ENCODE peak calls at places on chromosomes 16 and 17, in four cellular contexts. Y, K, P and N are unnamed samples.

GRCh38 chr16:21610766-21611165 is 11.4 kb downstream of the METTL9 start:
- DNase-seq in K (no peak), Y (no peak), P (no peak), N (no peak)

GRCh38 chr17:75109407-75110236 is at the start of gene ARMC7:
- DNase-seq in K (peak; percentile 96), Y (peak; percentile 74), P (peak; percentile 96), N (peak; percentile 96)

GRCh38 chr17:8125196-8125946 is 1.5 kb upstream of the HES7 start:
- DNase-seq in Y (peak; percentile 72), P (peak; percentile 76), K (peak; percentile 80), N (peak; percentile 84)

GRCh38 chr16:85428899-85429775 is 184.0 kb upstream of the GSE1 start:
- DNase-seq in P (no peak), K (no peak), Y (no peak), N (no peak)

GRCh38 chr17:32486701-32487459 is at the start of gene CDK5R1:
- DNase-seq in K (peak; percentile 82), P (peak; percentile 50), Y (peak; percentile 48), N (peak; percentile 94)

GRCh38 chr16:61324044-61324443 is 712.2 kb downstream of the CDH8 start:
- DNase-seq in Y (no peak), K (no peak), P (no peak), N (peak; percentile 61)

GRCh38 chr17:82862758-82863645 is 23.2 kb upstream of the ZNF750 start:
- DNase-seq in K (peak; percentile 54), P (no peak), Y (no peak), N (peak; percentile 23)

GRCh38 chr17:61331178-61331577 is 68.5 kb upstream of the TBX2 start:
- DNase-seq in Y (no peak), K (no peak), P (no peak), N (no peak)

GRCh38 chr16:78836802-78837489 is 737.5 kb downstream of the WWOX start:
- DNase-seq in K (no peak), Y (no peak), P (no peak), N (no peak)

GRCh38 chr16:87206646-87207451 is 110.3 kb downstream of the C16orf95 start:
- DNase-seq in K (no peak), P (peak; percentile 87), Y (peak; percentile 48), N (no peak)

GRCh38 chr17:73719588-73720071 is 75.4 kb upstream of the SDK2 start:
- DNase-seq in P (no peak), K (no peak), Y (peak; percentile 16), N (peak; percentile 89)

GRCh38 chr17:37792787-37793186 is 47.9 kb upstream of the HNF1B start:
- DNase-seq in P (no peak), Y (no peak), K (no peak), N (peak; percentile 27)

GRCh38 chr17:12739500-12739899 is 49.8 kb upstream of the ARHGAP44 start:
- DNase-seq in K (no peak), P (no peak), Y (no peak), N (no peak)

DNA sequence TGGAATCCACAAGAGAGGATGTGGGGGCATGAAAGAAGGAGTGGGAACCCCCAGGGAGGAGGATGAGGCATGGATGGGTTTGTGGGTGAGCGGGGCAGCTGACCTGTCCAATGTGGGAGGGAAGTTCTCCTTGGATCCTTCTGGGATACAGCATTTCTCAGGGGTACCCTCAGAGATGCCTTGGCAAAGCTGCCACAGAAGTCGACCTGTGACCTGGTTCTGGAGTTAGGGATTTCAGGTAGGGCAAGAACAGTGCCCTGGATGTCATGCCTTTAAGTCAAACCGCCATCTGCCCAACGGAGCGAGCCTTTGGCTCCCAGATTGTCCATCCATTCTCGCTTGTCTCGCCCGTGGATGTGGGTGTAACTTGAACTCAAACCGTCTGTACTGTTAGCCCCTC is 30.0 kb downstream of the WSCD1 start:
- DNase-seq in Y (no peak), P (no peak), K (no peak), N (no peak)
- H3K9ac ChIP-seq in Y (no peak overlapping the region), P (no peak overlapping the region), K (no peak overlapping the region), N (no peak overlapping the region)

GRCh38 chr16:67719778-67720144 is 645 bp upstream of the GFOD2 start:
- DNase-seq in P (no peak), K (peak; percentile 72), Y (peak; percentile 48), N (peak; percentile 57)

GRCh38 chr16:67719048-67719777 is at the start of gene GFOD2:
- DNase-seq in P (peak; percentile 92), K (peak; percentile 97), Y (peak; percentile 93), N (peak; percentile 98)

GRCh38 chr16:67720236-67720635 is 1.1 kb upstream of the GFOD2 start:
- DNase-seq in P (no peak), Y (no peak), K (no peak), N (peak; percentile 5)

GRCh38 chr16:67716097-67716496 is 3.0 kb downstream of the GFOD2 start:
- DNase-seq in P (no peak), K (no peak), Y (no peak), N (no peak)

GRCh38 chr16:67718668-67719047 is 458 bp downstream of the GFOD2 start:
- DNase-seq in Y (no peak), K (peak; percentile 23), P (no peak), N (no peak)
- TF ChIP-seq EZH2 in Y (no peak), K (no peak), P (no peak), N (no peak)

GRCh38 chr17:69269174-69269998 is 40.8 kb upstream of the ABCA10 start:
- DNase-seq in Y (peak; percentile 79), P (peak; percentile 95), K (no peak), N (no peak)
- H3K9ac ChIP-seq in Y (no peak overlapping the region), P (no peak overlapping the region), K (no peak overlapping the region), N (no peak overlapping the region)

DNA sequence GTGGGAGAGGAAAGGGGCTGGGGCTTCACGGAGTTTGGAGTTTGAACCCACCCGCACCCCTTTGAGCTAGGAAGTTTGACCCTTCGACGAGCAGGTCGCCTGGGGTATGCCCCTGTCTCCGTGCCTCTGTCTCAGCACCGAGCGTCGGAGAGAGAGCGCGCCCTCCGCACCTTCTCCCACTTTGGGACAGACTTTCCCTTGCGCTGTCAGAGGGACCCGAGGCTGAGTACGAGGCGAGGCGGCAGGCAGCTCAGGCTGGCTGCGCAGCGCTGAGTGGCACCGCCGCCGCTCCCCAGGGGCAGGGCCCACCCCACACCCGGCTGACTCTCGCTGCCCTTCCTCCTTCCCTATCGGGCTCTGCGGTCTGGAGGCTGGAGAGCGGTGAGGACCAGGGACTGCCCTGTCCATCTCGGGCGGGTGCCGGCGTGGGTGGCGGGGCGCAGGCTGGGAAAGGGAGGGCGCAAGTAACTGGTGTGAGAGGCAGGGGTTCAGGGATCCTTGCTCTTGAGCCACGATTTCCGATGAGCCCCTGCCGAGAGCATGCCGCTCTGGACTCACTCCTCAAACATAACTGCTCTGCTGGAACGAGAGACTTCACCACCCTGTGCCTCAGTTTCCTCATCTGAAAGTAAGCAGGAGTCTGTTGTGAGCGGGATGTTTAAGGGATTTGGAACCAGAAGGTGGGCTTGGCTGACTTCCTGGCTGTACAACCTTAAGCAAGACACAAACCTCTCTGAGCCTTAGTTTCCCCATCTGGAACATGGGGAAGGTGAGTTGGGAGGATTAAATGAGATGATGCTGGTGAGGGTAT is 981 bp downstream of the BEAN1 start:
- DNase-seq in Y (no peak), P (no peak), K (no peak), N (peak; percentile 58)
- TF ChIP-seq EZH2 in Y (peak; percentile 99), P (no peak), K (no peak), N (peak; percentile 91)